ENCODE peak calls at places on chromosomes 1 and 21, in five cellular contexts. P, Z, Y, M and I are unnamed samples.
A peak's percentile ranks its signal among the peaks of the same experiment; 100 is the strongest.

GRCh38 chr1:170676628-170677027 is 12.7 kb downstream of the PRRX1 start:
- DNase-seq in P (no peak), M (no peak), Y (no peak), Z (no peak), I (no peak)

GRCh38 chr1:207017615-207018559 is 14.7 kb downstream of the C1orf116 start:
- DNase-seq in Z (no peak), P (no peak), Y (no peak), M (no peak), I (no peak)

GRCh38 chr1:87887095-87887494 is 558.4 kb downstream of the LMO4 start:
- DNase-seq in P (no peak), Z (no peak), Y (no peak), M (no peak), I (no peak)

GRCh38 chr1:58982259-58982998 is 198.6 kb upstream of the JUN start:
- DNase-seq in M (no peak), P (no peak), Z (no peak), Y (no peak), I (no peak)

GRCh38 chr1:218743861-218744505 is 398.8 kb downstream of the TGFB2 start:
- DNase-seq in M (no peak), Z (no peak), Y (no peak), P (no peak), I (no peak)

GRCh38 chr1:19400875-19401854 is 84.2 kb downstream of the CAPZB start:
- DNase-seq in P (no peak), Y (no peak), M (no peak), Z (no peak), I (no peak)

GRCh38 chr1:200342511-200343400 is 67.1 kb downstream of the ZNF281 start:
- DNase-seq in Y (no peak), Z (peak; percentile 41), M (no peak), P (no peak), I (no peak)

GRCh38 chr1:62784509-62785365 is 805 bp downstream of the ATG4C start:
- DNase-seq in P (no peak), M (no peak), Y (no peak), Z (no peak), I (no peak)

GRCh38 chr1:44546403-44547053 is 127.8 kb downstream of the TMEM53 start:
- DNase-seq in Y (no peak), M (no peak), Z (no peak), P (no peak), I (no peak)

GRCh38 chr1:178630418-178630817 is 94.6 kb upstream of the RALGPS2 start:
- DNase-seq in Y (no peak), Z (no peak), M (no peak), P (no peak), I (no peak)

GRCh38 chr1:58431847-58432246 is 114.7 kb downstream of the OMA1 start:
- DNase-seq in P (no peak), Z (no peak), Y (no peak), M (no peak), I (no peak)

GRCh38 chr21:43287974-43288755 is 119.4 kb downstream of the CRYAA start:
- DNase-seq in P (no peak), M (no peak), Z (peak; percentile 76), Y (no peak), I (no peak)